ENCODE peak calls at places on chromosomes 16 and 17, in six cellular contexts. D is IMR-90, S is H1, M is mesendoderm, W is neuronal stem cell, T is H9. G is an unnamed sample.
A peak's percentile ranks its signal among the peaks of the same experiment; 100 is the strongest.

GRCh38 chr17:73371285-73371684 is 59.5 kb upstream of the CDC42EP4 start:
- DNase-seq in D (peak; percentile 92), S (no peak), M (no peak), W (no peak), T (no peak), G (peak; percentile 73)

GRCh38 chr16:14302031-14302398 is 230.9 kb downstream of the MRTFB start:
- DNase-seq in D (peak; percentile 60), S (no peak), M (peak; percentile 79), W (no peak), T (peak; percentile 44), G (peak; percentile 72)

GRCh38 chr17:31558748-31559646 is 167.5 kb downstream of the RAB11FIP4 start:
- DNase-seq in D (peak; percentile 80), S (peak; percentile 88), M (peak; percentile 83), W (peak; percentile 63), T (peak; percentile 88), G (peak; percentile 86)

GRCh38 chr16:64254443-64255367 is 867.2 kb downstream of the CDH11 start:
- DNase-seq in D (no peak), S (no peak), M (no peak), W (no peak), T (no peak), G (no peak)

GRCh38 chr16:22300427-22301071 is 3.3 kb downstream of the POLR3E start:
- DNase-seq in D (peak; percentile 62), S (peak; percentile 67), M (peak; percentile 59), W (no peak), T (peak; percentile 68), G (peak; percentile 69)

GRCh38 chr17:38981640-38982039 is 14.4 kb upstream of the FBXO47 start:
- DNase-seq in D (peak; percentile 17), S (no peak), M (no peak), W (no peak), T (no peak), G (peak; percentile 41)

GRCh38 chr16:70441406-70441990 is 2.6 kb upstream of the ST3GAL2 start:
- DNase-seq in D (no peak), S (no peak), M (no peak), W (no peak), T (no peak), G (peak; percentile 80)

GRCh38 chr17:50559674-50560184 is 786 bp upstream of the CACNA1G start:
- DNase-seq in D (peak; percentile 5), S (peak; percentile 88), M (peak; percentile 97), W (no peak), T (peak; percentile 98), G (peak; percentile 51)

GRCh38 chr16:10600792-10601443 is 20.5 kb upstream of the EMP2 start:
- DNase-seq in D (peak; percentile 38), S (no peak), M (no peak), W (no peak), T (no peak), G (peak; percentile 7)

GRCh38 chr16:13702614-13703013 is 217.3 kb upstream of the ERCC4 start:
- DNase-seq in D (no peak), S (no peak), M (no peak), W (no peak), T (no peak), G (no peak)

GRCh38 chr16:23433261-23433920 is 19.6 kb downstream of the COG7 start:
- DNase-seq in D (no peak), S (no peak), M (no peak), W (no peak), T (no peak), G (no peak)

GRCh38 chr17:75003070-75003956 is 9.2 kb upstream of the MRPL58 start:
- DNase-seq in D (no peak), S (peak; percentile 52), M (no peak), W (no peak), T (peak; percentile 91), G (no peak)

GRCh38 chr16:11255737-11256656 is at the start of gene SOCS1:
- DNase-seq in D (peak; percentile 84), S (peak; percentile 95), M (peak; percentile 93), W (peak; percentile 86), T (peak; percentile 86), G (peak; percentile 87)

GRCh38 chr17:46764709-46765401 is 53.6 kb downstream of the WNT3 start:
- DNase-seq in D (peak; percentile 86), S (peak; percentile 44), M (peak; percentile 64), W (no peak), T (no peak), G (peak; percentile 32)

GRCh38 chr17:35089846-35090193 is 26.3 kb upstream of the RFFL start:
- DNase-seq in D (peak; percentile 34), S (no peak), M (peak; percentile 89), W (no peak), T (peak; percentile 78), G (peak; percentile 73)

GRCh38 chr17:38743556-38744171 is 4.5 kb downstream of the PCGF2 start:
- DNase-seq in D (no peak), S (no peak), M (no peak), W (no peak), T (peak; percentile 51), G (no peak)

GRCh38 chr17:30318190-30318589 is 15.7 kb downstream of the TMIGD1 start:
- DNase-seq in D (no peak), S (no peak), M (no peak), W (no peak), T (no peak), G (no peak)

GRCh38 chr16:85431431-85432124 is 181.5 kb upstream of the GSE1 start:
- DNase-seq in D (no peak), S (peak; percentile 46), M (no peak), W (no peak), T (no peak), G (no peak)

GRCh38 chr17:16446338-16446983 is 31.1 kb downstream of the TRPV2 start:
- DNase-seq in D (no peak), S (peak; percentile 63), M (peak; percentile 80), W (no peak), T (peak; percentile 78), G (no peak)

GRCh38 chr17:33725675-33726271 is 432.7 kb upstream of the ASIC2 start:
- DNase-seq in D (peak; percentile 17), S (peak; percentile 88), M (peak; percentile 69), W (peak; percentile 57), T (peak; percentile 84), G (peak; percentile 12)

GRCh38 chr17:28878981-28879380 is 18.6 kb downstream of the FLOT2 start:
- DNase-seq in D (peak; percentile 32), S (peak; percentile 75), M (peak; percentile 86), W (no peak), T (peak; percentile 94), G (peak; percentile 62)

GRCh38 chr16:75376475-75376907 is 56.8 kb downstream of the CFDP1 start:
- DNase-seq in D (no peak), S (no peak), M (peak; percentile 88), W (no peak), T (peak; percentile 29), G (no peak)

GRCh38 chr17:79092567-79092966 is 17.9 kb downstream of the ENGASE start:
- DNase-seq in D (no peak), S (no peak), M (no peak), W (no peak), T (no peak), G (no peak)

GRCh38 chr17:57104461-57105175 is 19.6 kb downstream of the AKAP1 start:
- DNase-seq in D (peak; percentile 58), S (no peak), M (no peak), W (no peak), T (no peak), G (no peak)

GRCh38 chr17:78120971-78121800 is 7.4 kb downstream of the TMC6 start:
- DNase-seq in D (no peak), S (no peak), M (no peak), W (no peak), T (peak; percentile 30), G (no peak)

GRCh38 chr17:43341705-43342600 is 56.8 kb upstream of the ARL4D start:
- DNase-seq in D (peak; percentile 74), S (no peak), M (no peak), W (no peak), T (no peak), G (peak; percentile 68)

GRCh38 chr17:34235389-34236028 is 19.6 kb upstream of the CCL2 start:
- DNase-seq in D (peak; percentile 65), S (no peak), M (peak; percentile 80), W (no peak), T (no peak), G (no peak)

GRCh38 chr16:35737076-35737475 is 2277.7 kb downstream of the TP53TG3F start:
- DNase-seq in D (no peak), S (no peak), M (no peak), W (no peak), T (no peak), G (no peak)

GRCh38 chr17:31579265-31579664 is 187.8 kb downstream of the RAB11FIP4 start:
- DNase-seq in D (peak; percentile 57), S (no peak), M (no peak), W (no peak), T (no peak), G (peak; percentile 38)

GRCh38 chr17:59381716-59382570 is 50.5 kb downstream of the YPEL2 start:
- DNase-seq in D (no peak), S (no peak), M (no peak), W (no peak), T (no peak), G (no peak)

GRCh38 chr17:6608321-6608720 is 32.2 kb downstream of the KIAA0753 start:
- DNase-seq in D (peak; percentile 41), S (no peak), M (no peak), W (no peak), T (no peak), G (no peak)
- H2BK15ac ChIP-seq in D (no peak overlapping the region), S (no peak overlapping the region), M (no peak overlapping the region), W (no peak overlapping the region), T (no peak overlapping the region), G (no peak overlapping the region)

GRCh38 chr17:7250655-7251329 is 742 bp downstream of the CTDNEP1 start:
- DNase-seq in D (no peak), S (no peak), M (peak; percentile 16), W (no peak), T (no peak), G (peak; percentile 40)
- H3K23ac ChIP-seq in D (peak overlapping the region; percentile 93), S (no peak overlapping the region), M (peak overlapping the region; percentile 89), W (peak overlapping the region; percentile 37), T (no peak overlapping the region), G (no peak overlapping the region)

GRCh38 chr16:30011505-30012480 is 966 bp upstream of the DOC2A start:
- DNase-seq in D (no peak), S (no peak), M (no peak), W (no peak), T (peak; percentile 44), G (no peak)
- H3K9ac ChIP-seq in D (no peak overlapping the region), S (no peak overlapping the region), M (no peak overlapping the region), W (peak overlapping the region; percentile 92), T (no peak overlapping the region), G (no peak overlapping the region)

DNA sequence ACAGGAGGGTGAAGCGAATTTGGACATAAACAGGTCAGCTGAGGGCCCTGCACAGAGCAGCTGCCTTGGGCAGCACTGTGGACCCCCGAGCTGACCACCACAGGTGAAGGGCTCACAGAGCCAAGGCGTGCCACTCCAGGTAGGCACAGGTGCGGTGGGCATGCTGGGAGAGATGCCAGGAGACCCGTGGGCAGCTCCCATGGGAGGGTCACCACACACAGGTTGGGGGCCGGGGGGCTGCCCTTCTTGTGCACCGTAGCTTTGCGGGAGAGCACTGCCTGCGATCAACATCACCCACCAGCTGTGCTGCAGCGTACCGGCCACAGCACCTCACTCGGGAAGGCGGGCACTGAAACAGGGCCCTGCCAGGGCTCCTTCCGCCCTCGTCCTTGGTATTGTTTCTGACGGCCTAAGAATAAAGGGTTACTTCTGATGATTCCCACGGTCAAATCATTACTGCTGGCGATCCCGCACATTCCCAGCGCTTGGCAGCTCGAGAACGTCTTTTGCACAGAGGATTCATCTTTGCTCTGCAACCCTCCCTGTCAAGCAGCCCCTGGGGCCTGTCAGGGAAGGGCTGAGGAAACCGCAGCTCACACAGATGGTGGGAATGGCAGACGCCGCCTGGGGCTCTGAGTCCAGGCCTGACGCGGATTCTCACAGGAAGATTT is 181.7 kb downstream of the BANP start:
- DNase-seq in D (no peak), S (no peak), M (no peak), W (no peak), T (no peak), G (no peak)
- H2BK15ac ChIP-seq in D (no peak overlapping the region), S (no peak overlapping the region), M (no peak overlapping the region), W (no peak overlapping the region), T (no peak overlapping the region), G (no peak overlapping the region)

GRCh38 chr16:67499159-67499558 is 15.8 kb upstream of the AGRP start:
- DNase-seq in D (peak; percentile 19), S (no peak), M (no peak), W (no peak), T (no peak), G (no peak)
- H3K23ac ChIP-seq in D (no peak overlapping the region), S (no peak overlapping the region), M (no peak overlapping the region), W (no peak overlapping the region), T (no peak overlapping the region), G (no peak overlapping the region)

G was measured in mesenchymal stem cell.